ENCODE peak calls at places on chromosomes 11 and 22, in seven cellular contexts. C, Y, D, M, I, Z and U are unnamed samples.

GRCh38 chr11:72735495-72736027 is 16.6 kb downstream of the ARAP1 start:
- DNase-seq in C (peak; percentile 84), Y (no peak), D (no peak), M (no peak), I (peak; percentile 53), Z (no peak), U (peak; percentile 72)

GRCh38 chr11:69400140-69400539 is 81.3 kb upstream of the LINC01488 start:
- DNase-seq in C (no peak), Y (no peak), D (no peak), M (no peak), I (no peak), Z (no peak), U (no peak)

GRCh38 chr11:19252394-19253148 is 11.8 kb upstream of the E2F8 start:
- DNase-seq in C (no peak), Y (no peak), D (no peak), M (no peak), I (no peak), Z (no peak), U (no peak)

GRCh38 chr11:70141490-70142014 is 61.5 kb upstream of the FADD start:
- DNase-seq in C (no peak), Y (peak; percentile 17), D (no peak), M (no peak), I (no peak), Z (no peak), U (no peak)

GRCh38 chr22:20514658-20515406 is 7.4 kb downstream of the MED15 start:
- DNase-seq in C (peak; percentile 96), Y (no peak), D (no peak), M (no peak), I (no peak), Z (no peak), U (no peak)

GRCh38 chr11:73283316-73284035 is 11.3 kb downstream of the P2RY6 start:
- DNase-seq in C (no peak), Y (no peak), D (no peak), M (no peak), I (no peak), Z (no peak), U (peak; percentile 58)

GRCh38 chr11:82906236-82906635 is 4.7 kb downstream of the DDIAS start:
- DNase-seq in C (peak; percentile 43), Y (no peak), D (no peak), M (no peak), I (no peak), Z (no peak), U (no peak)

GRCh38 chr11:16793511-16793910 is 55.1 kb downstream of the C11orf58 start:
- DNase-seq in C (no peak), Y (no peak), D (no peak), M (no peak), I (no peak), Z (no peak), U (peak; percentile 48)

GRCh38 chr11:107116358-107116757 is 98.1 kb upstream of the GUCY1A2 start:
- DNase-seq in C (no peak), Y (no peak), D (no peak), M (no peak), I (no peak), Z (no peak), U (no peak)

GRCh38 chr11:131593301-131593700 is 222.9 kb downstream of the NTM start:
- DNase-seq in C (no peak), Y (no peak), D (no peak), M (no peak), I (no peak), Z (no peak), U (no peak)

GRCh38 chr11:72569966-72570892 is 104.0 kb downstream of the PDE2A start:
- DNase-seq in C (peak; percentile 66), Y (no peak), D (no peak), M (no peak), I (no peak), Z (no peak), U (no peak)

GRCh38 chr22:20312396-20313191 is 7.3 kb downstream of the DGCR6L start:
- DNase-seq in C (no peak), Y (no peak), D (peak; percentile 4), M (peak; percentile 51), I (peak; percentile 32), Z (no peak), U (peak; percentile 65)

GRCh38 chr11:61828629-61829407 is 718 bp downstream of the FADS2 start:
- DNase-seq in C (no peak), Y (no peak), D (no peak), M (no peak), I (no peak), Z (no peak), U (no peak)

GRCh38 chr11:92406472-92406871 is 181.9 kb downstream of the FAT3 start:
- DNase-seq in C (no peak), Y (no peak), D (no peak), M (no peak), I (no peak), Z (no peak), U (no peak)

GRCh38 chr22:40451230-40451629 is 80.8 kb downstream of the SGSM3 start:
- DNase-seq in C (no peak), Y (no peak), D (no peak), M (no peak), I (no peak), Z (no peak), U (no peak)

GRCh38 chr11:94129505-94130335 is 1.1 kb downstream of the PANX1 start:
- DNase-seq in C (peak; percentile 39), Y (no peak), D (peak; percentile 90), M (no peak), I (no peak), Z (no peak), U (no peak)

GRCh38 chr22:22996511-22997261 is 73.6 kb upstream of the GNAZ start:
- DNase-seq in C (no peak), Y (no peak), D (no peak), M (no peak), I (peak; percentile 55), Z (no peak), U (no peak)
- TF ChIP-seq POLR2A in C (no peak), Y (no peak), D (no peak), M (no peak), I (no peak), Z (no peak), U (no peak)

GRCh38 chr11:64223001-64223651 is 2.9 kb downstream of the TRPT1 start:
- DNase-seq in C (no peak), Y (no peak), D (no peak), M (peak; percentile 66), I (no peak), Z (no peak), U (no peak)
- H3K27ac ChIP-seq in C (no peak overlapping the region), Y (no peak overlapping the region), D (no peak overlapping the region), M (no peak overlapping the region), I (no peak overlapping the region), Z (peak overlapping the region; percentile 4), U (peak overlapping the region; percentile 48)

GRCh38 chr22:47444746-47445065 is 682.3 kb downstream of the TBC1D22A start:
- DNase-seq in C (no peak), Y (no peak), D (no peak), M (no peak), I (no peak), Z (no peak), U (no peak)

GRCh38 chr22:47446821-47447810 is 684.7 kb downstream of the TBC1D22A start:
- DNase-seq in C (no peak), Y (no peak), D (no peak), M (no peak), I (no peak), Z (no peak), U (no peak)

GRCh38 chr22:47446331-47446730 is 683.9 kb downstream of the TBC1D22A start:
- DNase-seq in C (no peak), Y (no peak), D (no peak), M (no peak), I (no peak), Z (no peak), U (no peak)

GRCh38 chr22:47445212-47445611 is 682.8 kb downstream of the TBC1D22A start:
- DNase-seq in C (no peak), Y (no peak), D (no peak), M (no peak), I (no peak), Z (no peak), U (no peak)

DNA sequence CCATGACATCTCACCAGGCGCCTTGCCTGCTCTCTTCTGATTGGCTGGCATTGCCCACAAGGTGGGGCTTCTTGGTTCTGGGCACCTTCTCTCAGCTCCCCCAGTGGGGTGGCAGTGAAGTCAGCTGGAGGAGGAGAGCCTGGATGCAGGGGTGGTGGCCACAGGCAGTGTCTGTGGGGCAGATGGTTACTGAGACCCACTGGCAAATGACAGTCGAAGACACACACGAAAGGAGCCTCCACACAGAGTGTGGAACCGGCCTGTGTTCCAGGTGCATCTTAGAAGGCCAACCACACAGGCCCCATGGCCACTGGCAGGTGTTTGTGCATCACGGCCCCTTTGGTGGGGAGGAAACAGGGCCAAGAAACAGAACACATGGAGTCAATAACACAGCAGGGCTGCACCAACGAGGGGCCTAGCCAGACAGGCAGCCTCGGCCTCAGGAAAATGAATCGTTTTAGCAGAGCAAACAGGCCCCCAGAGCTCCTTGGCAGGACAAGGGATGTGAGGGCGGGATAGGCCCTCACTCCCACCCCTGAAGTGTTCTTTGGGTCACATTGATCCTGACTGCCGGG is 683.4 kb downstream of the TBC1D22A start:
- DNase-seq in C (no peak), Y (no peak), D (no peak), M (no peak), I (no peak), Z (no peak), U (no peak)
- H3K4me1 ChIP-seq in C (no peaks in the 10 kb centered on the region), Y (no peaks in the 10 kb centered on the region), D (no peaks in the 10 kb centered on the region), M (no peaks in the 10 kb centered on the region), I (no peaks in the 10 kb centered on the region), Z (no peaks in the 10 kb centered on the region), U (no peaks in the 10 kb centered on the region)

GRCh38 chr22:37807410-37808293 is at the start of gene GCAT:
- DNase-seq in C (peak; percentile 95), Y (peak; percentile 95), D (peak; percentile 96), M (peak; percentile 97), I (peak; percentile 97), Z (peak; percentile 62), U (peak; percentile 97)
- TF ChIP-seq POLR2A in C (peak; percentile 80), Y (peak; percentile 78), D (peak; percentile 77), M (no peak), I (peak; percentile 81), Z (peak; percentile 34), U (no peak)

GRCh38 chr11:1671658-1672057 is 25.3 kb upstream of the KRTAP5-6 start:
- DNase-seq in C (no peak), Y (no peak), D (no peak), M (no peak), I (no peak), Z (no peak), U (no peak)
- H3K27ac ChIP-seq in C (no peak overlapping the region), Y (no peak overlapping the region), D (no peak overlapping the region), M (no peak overlapping the region), I (no peak overlapping the region), Z (no peak overlapping the region), U (peak overlapping the region; percentile 7)

DNA sequence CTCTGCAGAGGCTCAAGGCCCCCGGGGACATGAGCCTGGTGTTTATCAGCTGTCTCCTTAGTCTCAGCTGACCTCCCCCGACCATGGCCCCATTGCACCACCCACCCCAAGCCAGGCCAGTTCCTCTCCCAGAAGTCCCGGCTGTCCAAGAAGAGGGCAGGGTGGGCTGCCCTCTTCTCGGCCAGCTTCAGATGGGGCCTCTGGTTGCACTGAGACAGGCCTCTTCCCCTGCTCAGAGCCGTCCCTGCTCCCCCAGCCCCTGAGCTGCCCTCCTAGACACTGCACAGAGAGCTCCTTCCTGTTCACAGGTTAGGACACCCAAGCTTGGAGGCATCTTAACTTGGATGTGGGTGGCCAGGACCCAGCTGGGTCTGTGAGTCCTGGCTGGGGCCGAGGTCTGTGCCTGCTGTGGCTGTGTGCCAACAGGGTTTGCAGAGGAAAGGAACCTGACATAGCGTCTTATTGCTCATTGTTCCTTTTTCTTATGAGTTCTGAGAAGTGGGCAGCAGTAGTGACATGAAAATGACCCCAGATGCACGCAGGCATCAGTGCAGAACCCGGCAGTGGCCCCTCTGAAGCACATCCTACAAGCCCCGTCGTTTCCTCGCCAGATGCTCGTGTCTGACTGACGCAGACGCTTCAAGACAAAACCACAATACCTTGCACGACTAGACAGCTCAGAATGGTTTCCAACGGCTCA is 5.5 kb downstream of the TRABD start:
- DNase-seq in C (no peak), Y (no peak), D (peak; percentile 78), M (no peak), I (no peak), Z (peak; percentile 56), U (peak; percentile 94)
- H3K4me1 ChIP-seq in C (peaks cover 16% of the 10 kb centered on the region), Y (peaks cover 10% of the 10 kb centered on the region), D (peaks cover 56% of the 10 kb centered on the region), M (peaks cover 59% of the 10 kb centered on the region), I (peaks cover 20% of the 10 kb centered on the region), Z (peaks cover 50% of the 10 kb centered on the region), U (peaks cover 93% of the 10 kb centered on the region)